ENCODE peak calls at places on chromosomes 7 and 10, in five cellular contexts. R is endothelial cell of umbilical vein, P is stomach, Y is HepG2, N is sigmoid colon. K is an unnamed sample.

GRCh38 chr10:47034511-47035051 is 123.4 kb downstream of the PTPN20 start:
- DNase-seq in Y (no peak), R (no peak), P (no peak), N (peak), K (peak)

GRCh38 chr7:66735154-66735553 is 5.4 kb upstream of the RABGEF1 start:
- DNase-seq in Y (no peak), P (no peak), R (no peak), N (no peak), K (no peak)

GRCh38 chr10:43965033-43965917 is 316.6 kb upstream of the ZNF32 start:
- DNase-seq in N (no peak), P (no peak), R (peak), Y (no peak), K (no peak)

GRCh38 chr10:91076991-91077548 is 143.4 kb upstream of the PCGF5 start:
- DNase-seq in R (peak), N (no peak), Y (no peak), P (no peak), K (no peak)

GRCh38 chr10:61992059-61992460 is 90.6 kb downstream of the ARID5B start:
- DNase-seq in R (peak), N (no peak), Y (no peak), P (peak), K (no peak)

GRCh38 chr10:111204880-111205279 is 128.1 kb downstream of the ADRA2A start:
- DNase-seq in P (no peak), R (no peak), N (no peak), Y (no peak), K (no peak)

GRCh38 chr10:108775911-108776475 is 1147.3 kb downstream of the XPNPEP1 start:
- DNase-seq in Y (no peak), P (no peak), R (no peak), N (no peak), K (no peak)

GRCh38 chr10:122232781-122233180 is 38.3 kb upstream of the BTBD16 start:
- DNase-seq in Y (no peak), P (no peak), R (no peak), N (no peak), K (no peak)

GRCh38 chr7:141671705-141672496 is 30.1 kb downstream of the DENND11 start:
- DNase-seq in R (no peak), P (no peak), Y (no peak), N (no peak), K (no peak)

GRCh38 chr10:79137826-79138225 is 69.1 kb downstream of the ZMIZ1 start:
- DNase-seq in P (no peak), N (peak), R (no peak), Y (no peak), K (no peak)

GRCh38 chr10:126917375-126917774 is 12.1 kb downstream of the DOCK1 start:
- DNase-seq in N (no peak), R (no peak), Y (no peak), P (peak), K (no peak)

GRCh38 chr7:134645478-134645877 is 1.2 kb upstream of the BPGM start:
- DNase-seq in N (no peak), Y (no peak), P (no peak), R (no peak), K (no peak)

GRCh38 chr10:58260334-58260733 is 7.4 kb downstream of the IPMK start:
- DNase-seq in Y (no peak), R (no peak), N (no peak), P (no peak), K (no peak)

GRCh38 chr10:58253184-58253583 is 14.5 kb downstream of the IPMK start:
- DNase-seq in N (no peak), Y (no peak), R (no peak), P (no peak), K (no peak)

GRCh38 chr10:58254644-58255043 is 13.1 kb downstream of the IPMK start:
- DNase-seq in R (no peak), P (no peak), N (no peak), Y (no peak), K (no peak)

GRCh38 chr10:58264780-58265179 is 2.9 kb downstream of the IPMK start:
- DNase-seq in R (peak), Y (no peak), P (no peak), N (no peak), K (no peak)

DNA sequence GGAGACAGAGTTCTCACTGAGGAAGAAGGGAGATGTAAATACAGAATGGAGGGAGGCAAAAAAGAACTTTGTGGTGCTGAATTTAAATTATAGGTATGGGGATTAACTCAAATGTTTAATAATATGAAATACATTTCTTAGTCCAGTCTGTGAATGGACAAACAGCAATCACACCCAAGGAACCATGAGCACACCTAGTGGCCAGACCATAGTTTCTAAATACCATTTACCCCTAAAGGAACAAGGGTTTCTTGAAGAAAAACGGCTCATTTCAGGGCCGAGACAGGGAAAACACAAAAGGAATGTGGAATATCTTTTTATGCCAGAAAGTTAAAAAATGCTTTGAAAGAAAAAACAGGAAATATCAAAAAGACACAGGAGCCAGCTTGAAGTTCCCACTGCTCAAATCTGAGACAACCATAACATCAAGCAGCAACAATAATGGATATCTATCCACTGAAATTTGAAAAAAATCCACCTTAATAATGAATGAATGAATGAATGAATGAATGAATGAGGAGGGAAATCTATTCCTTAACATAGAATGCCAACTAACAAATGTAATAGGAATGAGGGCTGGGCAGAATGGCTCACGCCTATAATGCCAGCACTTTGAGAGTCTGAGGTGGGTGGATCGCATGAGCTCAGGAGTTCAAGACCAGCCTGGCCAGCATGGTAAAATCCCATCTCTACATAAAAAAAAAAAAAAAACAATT is 8.6 kb downstream of the IPMK start:
- DNase-seq in R (no peak), P (no peak), Y (no peak), N (no peak), K (no peak)
- TF ChIP-seq CTCF in R (peak), P (no peak), Y (no peak), N (no peak), K (no peak)

GRCh38 chr10:76973091-76973514 is 664.5 kb downstream of the KCNMA1 start:
- DNase-seq in P (no peak), Y (no peak), R (no peak), N (no peak), K (no peak)
- TF ChIP-seq POLR2AphosphoS5 in P (no peak), Y (no peak), R (no peak), N (no peak), K (no peak)

GRCh38 chr7:39733881-39734571 is 110.7 kb downstream of the RALA start:
- DNase-seq in P (no peak), Y (peak), N (no peak), R (peak), K (no peak)

GRCh38 chr7:39734605-39735004 is 111.2 kb downstream of the RALA start:
- DNase-seq in N (no peak), P (no peak), Y (no peak), R (no peak), K (no peak)

GRCh38 chr7:39735903-39736302 is 112.5 kb downstream of the RALA start:
- DNase-seq in P (no peak), Y (no peak), R (no peak), N (no peak), K (no peak)

GRCh38 chr7:39727614-39728013 is 104.2 kb downstream of the RALA start:
- DNase-seq in R (no peak), P (no peak), N (no peak), Y (no peak), K (no peak)

GRCh38 chr7:39732837-39733804 is 109.7 kb downstream of the RALA start:
- DNase-seq in N (peak), R (peak), P (peak), Y (peak), K (peak)
- TF ChIP-seq POLR2A in N (no peak), R (peak), P (no peak), Y (no peak), K (no peak)

DNA sequence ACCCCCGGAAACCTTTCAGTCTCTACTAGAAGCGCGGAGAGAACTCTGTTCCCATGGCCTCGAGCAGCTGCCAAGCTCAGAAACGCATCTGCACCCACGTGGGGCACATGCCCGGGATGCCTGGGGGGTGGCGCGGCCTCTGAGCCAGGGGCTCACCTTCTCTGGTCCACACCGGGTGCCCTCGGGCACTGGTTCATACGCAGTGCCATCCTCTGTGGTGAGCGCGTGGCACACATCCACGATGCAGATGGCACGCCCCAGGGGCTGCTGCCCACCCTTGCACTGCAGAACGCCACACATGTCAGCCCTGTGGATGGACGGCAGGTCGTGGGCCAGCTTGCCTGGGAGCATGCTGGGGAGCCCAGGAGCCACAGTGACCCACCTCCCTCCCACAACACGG is 6.5 kb downstream of the ADAM8 start:
- DNase-seq in P (no peak), Y (no peak), R (no peak), N (no peak), K (no peak)
- TF ChIP-seq CTCF in P (no peak), Y (no peak), R (no peak), N (no peak), K (no peak)

GRCh38 chr7:44980393-44981034 is 1.7 kb upstream of the MYO1G start:
- DNase-seq in P (no peak), Y (no peak), R (no peak), N (no peak), K (peak)
- TF ChIP-seq POLR2AphosphoS5 in P (no peak), Y (no peak), R (no peak), N (no peak), K (no peak)

DNA sequence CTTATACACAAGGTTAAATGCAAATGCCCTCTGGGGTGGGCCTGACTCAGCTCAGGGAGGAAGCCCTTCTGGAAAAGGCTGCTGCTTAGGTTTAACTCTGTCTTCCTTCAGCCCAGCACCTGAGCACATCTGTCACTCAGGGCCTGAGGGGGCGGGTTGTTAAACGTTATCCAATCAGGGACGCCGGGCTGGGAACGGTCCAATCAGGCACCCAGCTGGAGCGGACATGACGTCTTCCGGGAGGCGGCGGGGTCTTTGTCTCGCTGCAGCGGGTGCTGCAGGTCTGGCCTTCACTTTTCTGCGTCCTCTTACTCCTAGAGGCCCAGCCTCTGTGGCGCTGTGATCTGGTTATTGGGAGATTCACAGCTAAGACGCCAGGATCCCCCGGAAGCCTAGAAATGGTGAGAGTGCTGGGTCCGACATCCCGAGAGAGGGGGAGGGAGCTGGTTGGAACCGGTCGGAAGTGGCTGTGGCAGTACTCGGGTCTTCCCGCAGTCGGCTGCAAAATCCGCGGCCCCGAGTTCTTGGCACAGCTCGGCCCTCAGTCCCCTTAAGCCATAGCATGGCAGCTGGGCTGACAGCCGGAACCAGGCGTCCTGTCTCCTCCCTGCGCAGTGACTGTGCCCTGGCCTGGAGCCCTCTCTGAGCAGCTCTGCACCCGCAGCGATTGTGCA is at the start of gene ZNF138:
- DNase-seq in P (peak), N (peak), Y (peak), R (peak), K (peak)
- TF ChIP-seq POLR2A in P (no peak), N (peak), Y (peak), R (peak), K (peak)

K was measured in suprapubic skin.